ENCODE peak calls at places on chromosome 21, in ten cellular contexts. E, P, L, N, R, M, X, Z, Q and O are unnamed samples.

GRCh38 chr21:15442743-15443142 is 287.0 kb upstream of the USP25 start:
- DNase-seq in E (no peak), P (peak), L (no peak), N (no peak), R (no peak), M (no peak), X (no peak), Z (no peak), Q (no peak), O (no peak)

GRCh38 chr21:25457411-25457810 is 149.9 kb downstream of the MRPL39 start:
- DNase-seq in E (peak), P (no peak), L (no peak), N (no peak), R (peak), M (no peak), X (no peak), Z (no peak), Q (no peak), O (peak)

GRCh38 chr21:35291963-35292627 is 243.0 kb upstream of the RUNX1 start:
- DNase-seq in E (peak), P (no peak), L (no peak), N (no peak), R (no peak), M (no peak), X (no peak), Z (no peak), Q (no peak), O (no peak)

GRCh38 chr21:43917515-43918384 is 52.7 kb downstream of the AGPAT3 start:
- DNase-seq in E (no peak), P (no peak), L (peak), N (no peak), R (peak), M (no peak), X (no peak), Z (no peak), Q (no peak), O (no peak)

GRCh38 chr21:27555996-27556395 is 589.1 kb upstream of the ADAMTS5 start:
- DNase-seq in E (no peak), P (no peak), L (no peak), N (no peak), R (no peak), M (no peak), X (no peak), Z (no peak), Q (no peak), O (no peak)

GRCh38 chr21:31255036-31255435 is 89.0 kb downstream of the TIAM1 start:
- DNase-seq in E (no peak), P (no peak), L (no peak), N (no peak), R (no peak), M (no peak), X (no peak), Z (no peak), Q (no peak), O (no peak)

GRCh38 chr21:42027085-42027803 is 17.1 kb upstream of the ZBTB21 start:
- DNase-seq in E (no peak), P (no peak), L (no peak), N (no peak), R (no peak), M (no peak), X (no peak), Z (no peak), Q (no peak), O (no peak)

GRCh38 chr21:36696640-36697472 is 2.1 kb upstream of the SIM2 start:
- DNase-seq in E (no peak), P (no peak), L (peak), N (peak), R (no peak), M (no peak), X (no peak), Z (no peak), Q (no peak), O (no peak)

GRCh38 chr21:41678016-41678935 is 88.6 kb downstream of the RIPK4 start:
- DNase-seq in E (no peak), P (peak), L (no peak), N (peak), R (peak), M (peak), X (no peak), Z (no peak), Q (no peak), O (no peak)

GRCh38 chr21:45429221-45430164 is 24.5 kb downstream of the COL18A1 start:
- DNase-seq in E (no peak), P (no peak), L (no peak), N (peak), R (no peak), M (no peak), X (no peak), Z (no peak), Q (no peak), O (no peak)

GRCh38 chr21:42376338-42376982 is 10.1 kb upstream of the TFF1 start:
- DNase-seq in E (no peak), P (no peak), L (no peak), N (peak), R (no peak), M (no peak), X (peak), Z (no peak), Q (no peak), O (peak)

GRCh38 chr21:18041012-18041411 is 203.6 kb upstream of the CHODL start:
- DNase-seq in E (peak), P (peak), L (no peak), N (peak), R (no peak), M (peak), X (no peak), Z (no peak), Q (no peak), O (peak)

GRCh38 chr21:27480841-27481261 is 514.0 kb upstream of the ADAMTS5 start:
- DNase-seq in E (no peak), P (no peak), L (no peak), N (no peak), R (peak), M (no peak), X (no peak), Z (no peak), Q (no peak), O (no peak)